ENCODE peak calls at places on chromosomes 6 and 20, in five cellular contexts. R is activated T-helper 9 cell treated with anti-CD3 and anti-CD28 coated beads, Interleukin-2, amount 50 U/mL, for 16 hours; S is NCI-H1417; J is NCI-H2029 treated with DMSO at 0.1 percent for 48 hours; H is T-helper 9 cell. X is an unnamed sample.

GRCh38 chr6:12381587-12381986 is 91.4 kb downstream of the EDN1 start:
- DNase-seq in R (no peak), S (no peak), J (no peak), H (no peak), X (no peak)

GRCh38 chr6:106976270-106976669 is 1.7 kb upstream of the CD24 start:
- DNase-seq in R (no peak), S (no peak), J (no peak), H (no peak), X (no peak)

GRCh38 chr6:159540152-159540551 is 152.9 kb downstream of the SOD2 start:
- DNase-seq in R (no peak), S (no peak), J (no peak), H (no peak), X (no peak)

GRCh38 chr6:48036316-48036715 is 74.7 kb downstream of the PTCHD4 start:
- DNase-seq in R (no peak), S (no peak), J (no peak), H (no peak), X (no peak)

GRCh38 chr6:39617520-39617919 is 107.7 kb downstream of the KIF6 start:
- DNase-seq in R (no peak), S (no peak), J (no peak), H (no peak), X (no peak)

GRCh38 chr6:447381-448165 is 56.0 kb downstream of the IRF4 start:
- DNase-seq in R (peak; percentile 61), S (no peak), J (no peak), H (no peak), X (no peak)

GRCh38 chr6:154298297-154298696 is 58.3 kb downstream of the IPCEF1 start:
- DNase-seq in R (no peak), S (no peak), J (no peak), H (no peak), X (no peak)

GRCh38 chr6:125294925-125295324 is 6.8 kb downstream of the HDDC2 start:
- DNase-seq in R (no peak), S (no peak), J (peak; percentile 97), H (no peak), X (peak; percentile 31)

GRCh38 chr6:140073456-140073855 is 699.0 kb upstream of the CITED2 start:
- DNase-seq in R (no peak), S (no peak), J (no peak), H (no peak), X (no peak)

GRCh38 chr6:163944897-163945296 is 530.4 kb downstream of the QKI start:
- DNase-seq in R (no peak), S (no peak), J (no peak), H (no peak), X (no peak)

GRCh38 chr20:52978851-52979250 is 6.7 kb downstream of the TSHZ2 start:
- DNase-seq in R (no peak), S (no peak), J (no peak), H (no peak), X (no peak)

GRCh38 chr6:24145690-24146131 is 19.7 kb downstream of the NRSN1 start:
- DNase-seq in R (no peak), S (no peak), J (no peak), H (no peak), X (no peak)

GRCh38 chr6:22526753-22527152 is 42.6 kb upstream of the HDGFL1 start:
- DNase-seq in R (no peak), S (no peak), J (no peak), H (no peak), X (no peak)

GRCh38 chr6:109717971-109718370 is 26.9 kb downstream of the FIG4 start:
- DNase-seq in R (no peak), S (no peak), J (no peak), H (no peak), X (no peak)

X was measured in LNCaP clone FGC.